ENCODE peak calls at places on chromosomes 11 and 22, in four cellular contexts. One of them, this sample, is unnamed. For H3K4me1, the result is how much of the 10 kb centered on the place peaks cover.

GRCh38 chr22:46972256-46972655 is 209.8 kb downstream of the TBC1D22A start:
- DNase-seq in PC-3: no peak
- DNase-seq in IMR-90: no peak
- DNase-seq in transverse colon: no peak
- DNase-seq in this sample: no peak

GRCh38 chr11:64223001-64223651 is 2.9 kb downstream of the TRPT1 start:
- DNase-seq in PC-3: no peak
- DNase-seq in IMR-90: no peak
- DNase-seq in transverse colon: no peak
- DNase-seq in this sample: peak

GRCh38 chr22:49108636-49109315 is 718.9 kb downstream of the BRD1 start:
- DNase-seq in transverse colon: no peak
- DNase-seq in IMR-90: no peak
- DNase-seq in PC-3: no peak
- DNase-seq in this sample: no peak

GRCh38 chr22:40436460-40437431 is 66.4 kb downstream of the SGSM3 start:
- DNase-seq in transverse colon: peak
- DNase-seq in IMR-90: peak
- DNase-seq in PC-3: peak
- DNase-seq in this sample: peak

GRCh38 chr11:125078516-125079140 is 15.5 kb downstream of the SLC37A2 start:
- DNase-seq in PC-3: no peak
- DNase-seq in transverse colon: no peak
- DNase-seq in IMR-90: no peak
- DNase-seq in this sample: no peak

GRCh38 chr22:21642584-21643448 is 714 bp downstream of the SDF2L1 start:
- DNase-seq in PC-3: peak
- DNase-seq in IMR-90: peak
- DNase-seq in transverse colon: peak
- DNase-seq in this sample: peak

GRCh38 chr11:33747969-33748368 is 11.7 kb upstream of the CD59 start:
- DNase-seq in transverse colon: no peak
- DNase-seq in IMR-90: peak
- DNase-seq in PC-3: no peak
- DNase-seq in this sample: no peak

GRCh38 chr11:35553021-35553420 is 27.6 kb upstream of the PAMR1 start:
- DNase-seq in PC-3: no peak
- DNase-seq in IMR-90: peak
- DNase-seq in transverse colon: no peak
- DNase-seq in this sample: no peak

GRCh38 chr22:46672731-46673130 is 52.5 kb downstream of the GRAMD4 start:
- DNase-seq in transverse colon: peak
- DNase-seq in PC-3: no peak
- DNase-seq in IMR-90: no peak
- DNase-seq in this sample: no peak

GRCh38 chr22:21632237-21632895 is at the start of gene CCDC116:
- DNase-seq in PC-3: no peak
- DNase-seq in transverse colon: peak
- DNase-seq in IMR-90: no peak
- DNase-seq in this sample: no peak

GRCh38 chr22:48720662-48721393 is 1106.8 kb downstream of the BRD1 start:
- DNase-seq in PC-3: no peak
- DNase-seq in IMR-90: no peak
- DNase-seq in transverse colon: no peak
- DNase-seq in this sample: no peak

GRCh38 chr11:119369035-119369925 is 12.2 kb downstream of the USP2 start:
- DNase-seq in PC-3: no peak
- DNase-seq in IMR-90: no peak
- DNase-seq in transverse colon: peak
- DNase-seq in this sample: no peak

GRCh38 chr11:123241874-123242538 is 47.0 kb upstream of the CLMP start:
- DNase-seq in transverse colon: no peak
- DNase-seq in IMR-90: no peak
- DNase-seq in PC-3: no peak
- DNase-seq in this sample: no peak

GRCh38 chr22:46446799-46447198 is 90.6 kb downstream of the CELSR1 start:
- DNase-seq in IMR-90: no peak
- DNase-seq in PC-3: no peak
- DNase-seq in transverse colon: no peak
- DNase-seq in this sample: no peak

GRCh38 chr11:124897681-124898680 is at the start of gene ROBO4:
- DNase-seq in transverse colon: no peak
- DNase-seq in PC-3: peak
- DNase-seq in IMR-90: peak
- DNase-seq in this sample: peak

GRCh38 chr11:43921561-43922294 is 20.7 kb upstream of the C11orf96 start:
- DNase-seq in IMR-90: no peak
- DNase-seq in transverse colon: no peak
- DNase-seq in PC-3: no peak
- DNase-seq in this sample: no peak

GRCh38 chr11:128837627-128838026 is 29.5 kb downstream of the KCNJ1 start:
- DNase-seq in transverse colon: no peak
- DNase-seq in PC-3: no peak
- DNase-seq in IMR-90: no peak
- DNase-seq in this sample: no peak

GRCh38 chr11:119218141-119218878 is 12.2 kb downstream of the CBL start:
- DNase-seq in transverse colon: no peak
- DNase-seq in IMR-90: peak
- DNase-seq in PC-3: peak
- DNase-seq in this sample: no peak

GRCh38 chr11:132844956-132845355 is 687.3 kb downstream of the OPCML start:
- DNase-seq in IMR-90: peak
- DNase-seq in transverse colon: no peak
- DNase-seq in PC-3: peak
- DNase-seq in this sample: no peak

GRCh38 chr11:74749965-74750296 is 1.3 kb downstream of the RNF169 start:
- DNase-seq in IMR-90: no peak
- DNase-seq in PC-3: peak
- DNase-seq in transverse colon: no peak
- DNase-seq in this sample: no peak

GRCh38 chr22:28064941-28065340 is 145.9 kb upstream of the PITPNB start:
- DNase-seq in transverse colon: no peak
- DNase-seq in PC-3: no peak
- DNase-seq in IMR-90: peak
- DNase-seq in this sample: no peak

GRCh38 chr11:112497826-112498225 is 237.2 kb upstream of the PLET1 start:
- DNase-seq in IMR-90: no peak
- DNase-seq in transverse colon: no peak
- DNase-seq in PC-3: no peak
- DNase-seq in this sample: no peak

GRCh38 chr11:12077535-12078280 is 32.7 kb upstream of the MICAL2 start:
- DNase-seq in transverse colon: no peak
- DNase-seq in IMR-90: peak
- DNase-seq in PC-3: peak
- DNase-seq in this sample: no peak

DNA sequence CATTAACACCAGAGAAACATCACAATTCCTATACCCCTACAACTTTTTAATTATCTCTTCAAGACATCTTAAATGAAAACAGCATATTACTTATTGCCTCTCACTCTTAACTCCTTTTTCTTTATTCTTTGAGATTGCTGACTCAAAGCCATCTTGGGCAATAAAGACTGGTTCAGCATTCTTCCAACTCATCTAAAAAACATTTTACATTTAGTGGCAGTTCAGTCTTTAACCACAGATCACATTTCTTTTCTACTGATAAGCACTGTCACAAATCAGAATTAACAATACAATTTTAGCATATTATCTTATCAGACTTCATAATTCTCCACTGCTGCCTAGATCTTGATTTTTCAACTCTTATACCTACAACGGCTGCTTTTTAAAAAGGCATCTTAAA is 34.0 kb downstream of the SIK3 start:
- DNase-seq in PC-3: peak
- DNase-seq in IMR-90: peak
- DNase-seq in transverse colon: no peak
- DNase-seq in this sample: no peak
- H3K4me1 ChIP-seq in PC-3: under half
- H3K4me1 ChIP-seq in IMR-90: under half
- H3K4me1 ChIP-seq in transverse colon: under half
- H3K4me1 ChIP-seq in this sample: under half

DNA sequence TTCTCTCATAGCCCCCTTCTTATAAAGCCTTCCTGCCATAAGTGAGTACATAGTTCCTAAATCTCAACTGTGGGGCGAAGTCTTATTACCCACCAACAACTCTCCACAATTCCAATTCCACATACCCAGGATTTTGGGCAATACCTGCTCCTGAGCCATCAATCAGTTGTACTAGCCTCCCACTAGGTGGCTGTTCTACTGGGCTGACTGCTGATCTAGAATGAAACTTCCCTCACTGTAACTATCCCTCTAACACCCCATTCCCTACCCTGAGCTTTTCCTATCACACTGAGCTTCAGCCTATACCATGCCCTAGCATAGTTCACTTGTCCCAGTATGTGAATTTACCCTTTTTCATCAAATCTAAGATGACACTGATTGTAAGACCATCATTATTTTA is 52.5 kb downstream of the RRAS2 start:
- DNase-seq in PC-3: peak
- DNase-seq in IMR-90: no peak
- DNase-seq in transverse colon: no peak
- DNase-seq in this sample: no peak
- TF ChIP-seq CTCF in PC-3: peak
- TF ChIP-seq CTCF in IMR-90: no peak
- TF ChIP-seq CTCF in transverse colon: no peak
- TF ChIP-seq CTCF in this sample: no peak

GRCh38 chr22:19876314-19876940 is 21.8 kb upstream of the GNB1L start:
- DNase-seq in IMR-90: no peak
- DNase-seq in transverse colon: no peak
- DNase-seq in PC-3: no peak
- DNase-seq in this sample: no peak
- H3K4me1 ChIP-seq in IMR-90: under half
- H3K4me1 ChIP-seq in transverse colon: under half
- H3K4me1 ChIP-seq in PC-3: under half
- H3K4me1 ChIP-seq in this sample: under half

GRCh38 chr22:35981900-35982299 is 46.7 kb downstream of the RBFOX2 start:
- DNase-seq in PC-3: no peak
- DNase-seq in transverse colon: no peak
- DNase-seq in IMR-90: no peak
- DNase-seq in this sample: no peak

GRCh38 chr22:35977136-35977535 is 51.5 kb downstream of the RBFOX2 start:
- DNase-seq in transverse colon: no peak
- DNase-seq in PC-3: no peak
- DNase-seq in IMR-90: peak
- DNase-seq in this sample: no peak

GRCh38 chr22:35973388-35973787 is 55.2 kb downstream of the RBFOX2 start:
- DNase-seq in IMR-90: no peak
- DNase-seq in PC-3: no peak
- DNase-seq in transverse colon: no peak
- DNase-seq in this sample: no peak

GRCh38 chr22:35984183-35984710 is 44.4 kb downstream of the RBFOX2 start:
- DNase-seq in IMR-90: no peak
- DNase-seq in transverse colon: no peak
- DNase-seq in PC-3: no peak
- DNase-seq in this sample: no peak

GRCh38 chr22:35978889-35979288 is 49.7 kb downstream of the RBFOX2 start:
- DNase-seq in transverse colon: no peak
- DNase-seq in IMR-90: no peak
- DNase-seq in PC-3: no peak
- DNase-seq in this sample: no peak
- TF ChIP-seq CTCF in transverse colon: no peak
- TF ChIP-seq CTCF in IMR-90: no peak
- TF ChIP-seq CTCF in PC-3: no peak
- TF ChIP-seq CTCF in this sample: no peak

DNA sequence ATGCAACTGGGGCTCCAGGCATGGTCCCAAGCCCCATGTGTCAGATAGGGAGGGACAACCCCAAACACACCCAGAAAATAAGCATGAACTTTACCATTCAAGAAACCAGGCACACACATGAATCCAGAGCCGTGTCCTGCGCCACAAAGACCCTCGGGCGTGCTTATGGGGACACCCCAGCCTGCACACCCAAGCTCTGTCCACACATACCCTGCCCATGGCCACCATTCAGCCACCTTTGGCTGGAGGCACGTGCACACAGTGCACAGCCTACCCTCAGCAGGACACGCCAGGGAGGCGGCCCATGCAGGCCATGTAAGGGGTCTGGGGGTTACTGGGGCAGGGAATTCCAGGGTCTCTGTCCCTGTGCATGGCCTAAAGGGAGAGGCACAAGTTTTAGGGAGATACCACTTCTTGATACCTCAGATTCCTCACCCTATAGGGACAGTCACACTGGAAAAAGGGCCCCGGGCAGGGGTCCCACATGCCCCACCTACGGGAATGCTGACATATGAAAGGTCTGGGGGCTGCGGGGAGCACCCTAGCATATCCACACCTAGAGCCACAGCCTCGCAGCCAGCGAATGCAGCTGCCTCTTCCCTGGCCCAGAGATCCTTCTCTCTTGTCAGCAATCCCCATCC is 20.6 kb downstream of the PACSIN2 start:
- DNase-seq in transverse colon: peak
- DNase-seq in IMR-90: no peak
- DNase-seq in PC-3: no peak
- DNase-seq in this sample: no peak
- H3K4me1 ChIP-seq in transverse colon: half or more
- H3K4me1 ChIP-seq in IMR-90: under half
- H3K4me1 ChIP-seq in PC-3: half or more
- H3K4me1 ChIP-seq in this sample: half or more

This sample was measured in adrenal gland.